ENCODE peak calls at places on chromosomes 12 and 14, in nine cellular contexts. B, M, Q, H, K, A, D, O and W are unnamed samples.

GRCh38 chr14:99549684-99550083 is 54.3 kb downstream of the CCDC85C start:
- DNase-seq in B (no peak), M (no peak), Q (no peak), H (no peak), K (no peak), A (no peak), D (no peak), O (no peak), W (peak; percentile 90)

GRCh38 chr12:89357297-89357730 is 5.0 kb upstream of the DUSP6 start:
- DNase-seq in B (no peak), M (no peak), Q (no peak), H (no peak), K (no peak), A (no peak), D (no peak), O (no peak), W (no peak)

GRCh38 chr12:57547366-57548315 is 649 bp upstream of the DCTN2 start:
- DNase-seq in B (no peak), M (no peak), Q (no peak), H (no peak), K (no peak), A (no peak), D (no peak), O (no peak), W (no peak)

GRCh38 chr14:77980475-77981321 is 180.8 kb downstream of the ADCK1 start:
- DNase-seq in B (no peak), M (no peak), Q (no peak), H (no peak), K (no peak), A (no peak), D (no peak), O (no peak), W (no peak)

GRCh38 chr12:101327054-101327453 is 47.1 kb downstream of the UTP20 start:
- DNase-seq in B (no peak), M (no peak), Q (no peak), H (no peak), K (no peak), A (no peak), D (no peak), O (no peak), W (no peak)

GRCh38 chr12:546920-547845 is 87.4 kb downstream of the B4GALNT3 start:
- DNase-seq in B (peak; percentile 60), M (peak; percentile 31), Q (peak; percentile 52), H (no peak), K (peak; percentile 83), A (no peak), D (peak; percentile 57), O (peak; percentile 48), W (peak; percentile 98)

GRCh38 chr12:15827136-15827535 is 37.9 kb upstream of the EPS8 start:
- DNase-seq in B (no peak), M (no peak), Q (no peak), H (no peak), K (no peak), A (no peak), D (no peak), O (no peak), W (no peak)

GRCh38 chr14:105862581-105863239 is 336.3 kb downstream of the TMEM121 start:
- DNase-seq in B (no peak), M (no peak), Q (no peak), H (peak; percentile 29), K (no peak), A (no peak), D (no peak), O (no peak), W (peak; percentile 73)

GRCh38 chr14:93430319-93430801 is 379 bp upstream of the UNC79 start:
- DNase-seq in B (no peak), M (no peak), Q (no peak), H (no peak), K (no peak), A (no peak), D (no peak), O (no peak), W (peak; percentile 65)

GRCh38 chr14:56199976-56200577 is 81.9 kb downstream of the PELI2 start:
- DNase-seq in B (no peak), M (no peak), Q (no peak), H (no peak), K (no peak), A (no peak), D (no peak), O (no peak), W (no peak)

GRCh38 chr14:59177229-59177628 is 11.2 kb upstream of the DAAM1 start:
- DNase-seq in B (no peak), M (no peak), Q (no peak), H (no peak), K (no peak), A (no peak), D (no peak), O (no peak), W (no peak)

GRCh38 chr14:21056520-21057163 is 980 bp upstream of the RNASE8 start:
- DNase-seq in B (no peak), M (no peak), Q (peak; percentile 36), H (no peak), K (no peak), A (peak; percentile 64), D (no peak), O (no peak), W (peak; percentile 55)

GRCh38 chr12:96766232-96766631 is 140.8 kb upstream of the NEDD1 start:
- DNase-seq in B (no peak), M (no peak), Q (no peak), H (no peak), K (no peak), A (no peak), D (no peak), O (no peak), W (no peak)

GRCh38 chr14:69519253-69519661 is 34.7 kb downstream of the PLEKHD1 start:
- DNase-seq in B (no peak), M (no peak), Q (no peak), H (no peak), K (no peak), A (no peak), D (no peak), O (no peak), W (no peak)

GRCh38 chr14:104689620-104690265 is 325 bp downstream of the INF2 start:
- DNase-seq in B (no peak), M (no peak), Q (no peak), H (no peak), K (peak; percentile 39), A (no peak), D (no peak), O (no peak), W (peak; percentile 97)

GRCh38 chr12:116222358-116222757 is 55.1 kb downstream of the MED13L start:
- DNase-seq in B (no peak), M (peak; percentile 50), Q (peak; percentile 93), H (peak; percentile 90), K (peak; percentile 51), A (peak; percentile 53), D (no peak), O (no peak), W (peak; percentile 49)

GRCh38 chr12:7076493-7076892 is 15.8 kb downstream of the C1R start:
- DNase-seq in B (no peak), M (no peak), Q (no peak), H (no peak), K (no peak), A (no peak), D (no peak), O (no peak), W (peak; percentile 5)

GRCh38 chr14:106808458-106808857 is 1282.1 kb downstream of the TMEM121 start:
- DNase-seq in B (no peak), M (no peak), Q (no peak), H (no peak), K (no peak), A (no peak), D (no peak), O (no peak), W (no peak)